ENCODE peak calls at places on chromosomes 1 and 21, in seven cellular contexts. One of them, this sample, is unnamed.

GRCh38 chr1:93599479-93599878 is 82.2 kb downstream of the BCAR3 start:
- DNase-seq in endothelial cell of umbilical vein: no peak
- DNase-seq in IMR-90: no peak
- DNase-seq in testis: no peak
- DNase-seq in ovary: no peak
- DNase-seq in uterus: no peak
- DNase-seq in prostate gland: no peak
- DNase-seq in this sample: no peak

GRCh38 chr1:31955917-31956736 is 18.0 kb upstream of the PTP4A2 start:
- DNase-seq in ovary: peak; percentile 73
- DNase-seq in testis: peak; percentile 86
- DNase-seq in endothelial cell of umbilical vein: peak; percentile 97
- DNase-seq in IMR-90: peak; percentile 100
- DNase-seq in uterus: peak; percentile 93
- DNase-seq in prostate gland: peak; percentile 78
- DNase-seq in this sample: peak; percentile 81

GRCh38 chr21:21003701-21004100 is 5.5 kb downstream of the NCAM2 start:
- DNase-seq in IMR-90: peak; percentile 37
- DNase-seq in testis: no peak
- DNase-seq in ovary: no peak
- DNase-seq in prostate gland: no peak
- DNase-seq in uterus: no peak
- DNase-seq in endothelial cell of umbilical vein: peak; percentile 6
- DNase-seq in this sample: no peak

GRCh38 chr1:233172201-233172600 is 123.3 kb downstream of the PCNX2 start:
- DNase-seq in ovary: no peak
- DNase-seq in uterus: no peak
- DNase-seq in endothelial cell of umbilical vein: peak; percentile 67
- DNase-seq in testis: peak; percentile 21
- DNase-seq in prostate gland: peak; percentile 4
- DNase-seq in IMR-90: peak; percentile 15
- DNase-seq in this sample: no peak

GRCh38 chr1:1176931-1177330 is 3.3 kb downstream of the TTLL10 start:
- DNase-seq in prostate gland: no peak
- DNase-seq in uterus: no peak
- DNase-seq in IMR-90: no peak
- DNase-seq in testis: no peak
- DNase-seq in ovary: no peak
- DNase-seq in endothelial cell of umbilical vein: no peak
- DNase-seq in this sample: no peak

GRCh38 chr1:14304381-14304865 is 294.1 kb upstream of the KAZN start:
- DNase-seq in ovary: no peak
- DNase-seq in endothelial cell of umbilical vein: no peak
- DNase-seq in IMR-90: peak; percentile 1
- DNase-seq in uterus: peak; percentile 26
- DNase-seq in testis: peak; percentile 28
- DNase-seq in prostate gland: no peak
- DNase-seq in this sample: no peak

GRCh38 chr1:118145736-118146135 is 39.3 kb downstream of the SPAG17 start:
- DNase-seq in prostate gland: no peak
- DNase-seq in testis: no peak
- DNase-seq in endothelial cell of umbilical vein: no peak
- DNase-seq in ovary: no peak
- DNase-seq in uterus: no peak
- DNase-seq in IMR-90: peak; percentile 56
- DNase-seq in this sample: no peak

GRCh38 chr1:97119260-97119659 is 397.7 kb downstream of the PTBP2 start:
- DNase-seq in uterus: no peak
- DNase-seq in IMR-90: no peak
- DNase-seq in endothelial cell of umbilical vein: no peak
- DNase-seq in testis: no peak
- DNase-seq in ovary: no peak
- DNase-seq in prostate gland: no peak
- DNase-seq in this sample: no peak

GRCh38 chr1:47578026-47578861 is 140.4 kb downstream of the FOXD2 start:
- DNase-seq in endothelial cell of umbilical vein: no peak
- DNase-seq in IMR-90: no peak
- DNase-seq in uterus: no peak
- DNase-seq in testis: peak; percentile 75
- DNase-seq in ovary: no peak
- DNase-seq in prostate gland: no peak
- DNase-seq in this sample: no peak

GRCh38 chr1:244322791-244323521 is 128.8 kb downstream of the ADSS2 start:
- DNase-seq in testis: peak; percentile 32
- DNase-seq in uterus: peak; percentile 61
- DNase-seq in ovary: no peak
- DNase-seq in prostate gland: peak; percentile 81
- DNase-seq in IMR-90: peak; percentile 98
- DNase-seq in endothelial cell of umbilical vein: peak; percentile 99
- DNase-seq in this sample: no peak

GRCh38 chr1:198880818-198881597 is 242.2 kb downstream of the PTPRC start:
- DNase-seq in prostate gland: no peak
- DNase-seq in testis: no peak
- DNase-seq in uterus: no peak
- DNase-seq in ovary: no peak
- DNase-seq in endothelial cell of umbilical vein: peak; percentile 87
- DNase-seq in IMR-90: peak; percentile 97
- DNase-seq in this sample: no peak

GRCh38 chr1:200428482-200429205 is 18.8 kb upstream of the ZNF281 start:
- DNase-seq in prostate gland: no peak
- DNase-seq in endothelial cell of umbilical vein: peak; percentile 15
- DNase-seq in uterus: no peak
- DNase-seq in ovary: no peak
- DNase-seq in testis: no peak
- DNase-seq in IMR-90: peak; percentile 68
- DNase-seq in this sample: no peak

GRCh38 chr1:12447849-12448312 is 170.1 kb downstream of the DHRS3 start:
- DNase-seq in prostate gland: no peak
- DNase-seq in IMR-90: peak; percentile 39
- DNase-seq in endothelial cell of umbilical vein: peak; percentile 34
- DNase-seq in uterus: no peak
- DNase-seq in testis: no peak
- DNase-seq in ovary: no peak
- DNase-seq in this sample: no peak

GRCh38 chr1:10767282-10767681 is 29.2 kb downstream of the CASZ1 start:
- DNase-seq in uterus: no peak
- DNase-seq in IMR-90: no peak
- DNase-seq in testis: no peak
- DNase-seq in ovary: no peak
- DNase-seq in endothelial cell of umbilical vein: no peak
- DNase-seq in prostate gland: no peak
- DNase-seq in this sample: no peak
- H3K27ac ChIP-seq in uterus: no peak overlapping the region
- H3K27ac ChIP-seq in IMR-90: no peak overlapping the region
- H3K27ac ChIP-seq in testis: no peak overlapping the region
- H3K27ac ChIP-seq in ovary: no peak overlapping the region
- H3K27ac ChIP-seq in endothelial cell of umbilical vein: no peak overlapping the region
- H3K27ac ChIP-seq in prostate gland: peak overlapping the region; percentile 6
- H3K27ac ChIP-seq in this sample: peak overlapping the region; percentile 97

GRCh38 chr1:52033190-52034049 is at the start of gene KTI12:
- DNase-seq in testis: peak; percentile 93
- DNase-seq in IMR-90: peak; percentile 92
- DNase-seq in ovary: peak; percentile 88
- DNase-seq in prostate gland: peak; percentile 76
- DNase-seq in uterus: peak; percentile 84
- DNase-seq in endothelial cell of umbilical vein: peak; percentile 91
- DNase-seq in this sample: peak; percentile 84
- TF ChIP-seq POLR2A in testis: no peak
- TF ChIP-seq POLR2A in IMR-90: peak; percentile 74
- TF ChIP-seq POLR2A in ovary: peak; percentile 69
- TF ChIP-seq POLR2A in prostate gland: peak; percentile 41
- TF ChIP-seq POLR2A in uterus: no peak
- TF ChIP-seq POLR2A in endothelial cell of umbilical vein: peak; percentile 79
- TF ChIP-seq POLR2A in this sample: peak; percentile 57

DNA sequence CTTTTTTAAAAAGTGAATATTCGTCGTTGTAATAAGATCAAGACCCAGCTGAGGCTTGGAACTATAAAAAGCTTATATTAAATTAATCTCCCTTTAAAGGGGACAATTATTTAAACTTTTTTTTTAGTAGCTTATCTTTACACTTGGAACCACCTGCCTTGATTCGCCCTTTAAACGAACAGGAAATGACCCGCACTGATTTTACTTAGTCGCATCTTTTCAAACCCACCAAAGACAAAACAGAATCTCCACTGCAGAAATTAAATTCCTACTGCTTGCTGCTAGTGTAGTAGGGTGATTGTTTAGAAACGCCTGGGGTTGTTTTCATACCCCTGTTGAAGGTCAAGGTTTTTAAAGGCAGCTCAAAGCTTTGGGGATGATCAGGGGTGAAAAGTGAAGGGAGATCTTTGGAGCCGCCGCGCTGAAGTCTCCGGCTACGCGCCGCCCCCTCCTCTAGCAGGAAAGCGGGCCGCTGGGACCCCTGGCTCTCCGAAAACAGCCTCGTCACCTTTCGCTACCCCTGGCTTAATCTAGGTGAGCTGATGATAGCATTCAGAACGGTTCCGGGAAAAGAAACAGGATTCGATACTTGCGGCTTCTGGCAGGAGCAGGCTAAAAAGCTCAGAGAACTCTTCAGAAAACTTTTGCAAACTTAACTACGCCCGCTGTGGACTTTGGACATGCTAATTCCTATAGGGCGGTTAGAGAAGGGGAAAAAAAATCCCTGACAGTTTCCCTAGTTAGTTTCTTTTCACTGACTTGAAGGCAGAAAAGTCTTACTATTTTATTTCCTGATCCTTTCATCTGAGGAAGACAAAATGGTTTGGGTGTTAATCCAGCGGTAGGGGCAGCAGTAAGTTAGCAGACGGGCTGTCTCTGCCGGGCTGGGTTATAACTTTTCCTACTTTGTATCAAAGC is 163.2 kb downstream of the RUNX1 start:
- DNase-seq in IMR-90: no peak
- DNase-seq in ovary: peak; percentile 49
- DNase-seq in endothelial cell of umbilical vein: peak; percentile 63
- DNase-seq in prostate gland: no peak
- DNase-seq in uterus: no peak
- DNase-seq in testis: peak; percentile 40
- DNase-seq in this sample: peak; percentile 71
- H3K27ac ChIP-seq in IMR-90: peak overlapping the region; percentile 100
- H3K27ac ChIP-seq in ovary: peak overlapping the region; percentile 57
- H3K27ac ChIP-seq in endothelial cell of umbilical vein: peak overlapping the region; percentile 98
- H3K27ac ChIP-seq in prostate gland: peak overlapping the region; percentile 82
- H3K27ac ChIP-seq in uterus: no peak overlapping the region
- H3K27ac ChIP-seq in testis: peak overlapping the region; percentile 8
- H3K27ac ChIP-seq in this sample: peak overlapping the region; percentile 91

GRCh38 chr1:159930216-159930615 is 4.9 kb upstream of the TAGLN2 start:
- DNase-seq in IMR-90: no peak
- DNase-seq in ovary: no peak
- DNase-seq in prostate gland: no peak
- DNase-seq in uterus: no peak
- DNase-seq in endothelial cell of umbilical vein: no peak
- DNase-seq in testis: no peak
- DNase-seq in this sample: no peak

GRCh38 chr1:159928491-159929050 is 3.3 kb upstream of the TAGLN2 start:
- DNase-seq in IMR-90: no peak
- DNase-seq in prostate gland: no peak
- DNase-seq in uterus: no peak
- DNase-seq in endothelial cell of umbilical vein: no peak
- DNase-seq in testis: no peak
- DNase-seq in ovary: no peak
- DNase-seq in this sample: no peak

GRCh38 chr1:159930634-159931033 is 5.3 kb upstream of the TAGLN2 start:
- DNase-seq in ovary: no peak
- DNase-seq in endothelial cell of umbilical vein: no peak
- DNase-seq in uterus: no peak
- DNase-seq in testis: no peak
- DNase-seq in IMR-90: no peak
- DNase-seq in prostate gland: no peak
- DNase-seq in this sample: no peak

GRCh38 chr1:159927887-159928431 is 2.7 kb upstream of the TAGLN2 start:
- DNase-seq in prostate gland: no peak
- DNase-seq in uterus: no peak
- DNase-seq in testis: no peak
- DNase-seq in IMR-90: no peak
- DNase-seq in endothelial cell of umbilical vein: no peak
- DNase-seq in ovary: no peak
- DNase-seq in this sample: no peak

GRCh38 chr1:159929155-159930051 is 4.1 kb upstream of the TAGLN2 start:
- DNase-seq in ovary: peak; percentile 70
- DNase-seq in endothelial cell of umbilical vein: no peak
- DNase-seq in testis: peak; percentile 64
- DNase-seq in uterus: no peak
- DNase-seq in prostate gland: peak; percentile 58
- DNase-seq in IMR-90: no peak
- DNase-seq in this sample: no peak
- TF ChIP-seq POLR2A in ovary: no peak
- TF ChIP-seq POLR2A in endothelial cell of umbilical vein: no peak
- TF ChIP-seq POLR2A in testis: no peak
- TF ChIP-seq POLR2A in uterus: no peak
- TF ChIP-seq POLR2A in prostate gland: no peak
- TF ChIP-seq POLR2A in IMR-90: no peak
- TF ChIP-seq POLR2A in this sample: no peak

DNA sequence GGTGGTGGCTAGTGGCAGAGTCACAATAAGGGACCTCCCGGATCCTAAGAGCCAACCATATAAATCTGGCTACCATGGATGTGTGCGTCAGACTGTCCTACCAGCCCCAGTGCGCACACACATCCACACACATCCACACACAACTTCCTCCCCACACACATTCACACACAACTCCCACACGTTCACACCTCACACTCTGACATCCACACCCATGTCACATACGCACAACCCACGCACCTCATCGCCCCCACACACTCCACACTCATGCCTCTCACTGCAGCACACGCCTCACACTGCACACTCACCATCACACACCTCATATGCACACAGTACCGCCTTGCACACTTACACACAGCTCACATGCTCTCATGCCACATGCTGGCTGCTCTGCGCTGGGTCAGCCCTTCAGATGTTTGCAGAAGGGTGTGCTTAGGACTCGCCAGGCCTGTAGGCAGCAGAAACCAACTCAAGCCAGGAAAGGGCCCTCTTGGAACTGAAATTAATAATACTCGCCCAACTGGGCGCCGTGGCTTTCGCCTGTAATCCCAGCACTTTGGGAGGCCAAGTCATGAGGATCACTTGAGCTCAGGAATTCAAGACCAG is 3.0 kb downstream of the LDLRAD2 start:
- DNase-seq in ovary: no peak
- DNase-seq in prostate gland: no peak
- DNase-seq in uterus: no peak
- DNase-seq in endothelial cell of umbilical vein: no peak
- DNase-seq in IMR-90: no peak
- DNase-seq in testis: no peak
- DNase-seq in this sample: no peak
- H3K27ac ChIP-seq in ovary: no peak overlapping the region
- H3K27ac ChIP-seq in prostate gland: no peak overlapping the region
- H3K27ac ChIP-seq in uterus: no peak overlapping the region
- H3K27ac ChIP-seq in endothelial cell of umbilical vein: no peak overlapping the region
- H3K27ac ChIP-seq in IMR-90: no peak overlapping the region
- H3K27ac ChIP-seq in testis: no peak overlapping the region
- H3K27ac ChIP-seq in this sample: no peak overlapping the region

GRCh38 chr1:45687014-45687752 is 798 bp upstream of the TMEM69 start:
- DNase-seq in endothelial cell of umbilical vein: peak; percentile 99
- DNase-seq in prostate gland: peak; percentile 98
- DNase-seq in IMR-90: peak; percentile 99
- DNase-seq in testis: peak; percentile 98
- DNase-seq in uterus: peak; percentile 98
- DNase-seq in ovary: peak; percentile 96
- DNase-seq in this sample: peak; percentile 99
- TF ChIP-seq POLR2A in endothelial cell of umbilical vein: peak; percentile 79
- TF ChIP-seq POLR2A in prostate gland: peak; percentile 91
- TF ChIP-seq POLR2A in IMR-90: peak; percentile 84
- TF ChIP-seq POLR2A in testis: peak; percentile 78
- TF ChIP-seq POLR2A in uterus: peak; percentile 92
- TF ChIP-seq POLR2A in ovary: peak; percentile 71
- TF ChIP-seq POLR2A in this sample: peak; percentile 77